ENCODE peak calls at places on chromosome 1, in four cellular contexts. G is sigmoid colon, N is SK-N-SH, B is HepG2. O is an unnamed sample. For H3K4me1, the result is how much of the 10 kb centered on the place peaks cover.

GRCh38 chr1:187038789-187039188 is 210.0 kb downstream of the PLA2G4A start:
- DNase-seq in G (no peak), N (no peak), B (no peak), O (no peak)

GRCh38 chr1:32186077-32186476 is 6.6 kb downstream of the TXLNA start:
- DNase-seq in G (no peak), N (no peak), B (no peak), O (no peak)

GRCh38 chr1:150420560-150421265 is 56.8 kb downstream of the RPRD2 start:
- DNase-seq in G (no peak), N (peak), B (no peak), O (no peak)

GRCh38 chr1:200415693-200416593 is 6.1 kb upstream of the ZNF281 start:
- DNase-seq in G (peak), N (no peak), B (peak), O (peak)

GRCh38 chr1:87336623-87337067 is 8.0 kb downstream of the LMO4 start:
- DNase-seq in G (no peak), N (no peak), B (no peak), O (no peak)

GRCh38 chr1:221166162-221166500 is 286.9 kb downstream of the HLX start:
- DNase-seq in G (no peak), N (peak), B (no peak), O (no peak)

GRCh38 chr1:170460379-170460778 is 71.6 kb upstream of the GORAB start:
- DNase-seq in G (no peak), N (no peak), B (no peak), O (no peak)

GRCh38 chr1:168291222-168291824 is 10.6 kb downstream of the TBX19 start:
- DNase-seq in G (no peak), N (no peak), B (no peak), O (no peak)

GRCh38 chr1:82000221-82000620 is 199.5 kb downstream of the ADGRL2 start:
- DNase-seq in G (no peak), N (no peak), B (no peak), O (no peak)

GRCh38 chr1:151773698-151774097 is 10.4 kb upstream of the MRPL9 start:
- DNase-seq in G (no peak), N (no peak), B (no peak), O (no peak)

GRCh38 chr1:229230893-229231753 is 39.8 kb upstream of the RAB4A start:
- DNase-seq in G (peak), N (no peak), B (no peak), O (no peak)

GRCh38 chr1:219227731-219228419 is 54.2 kb downstream of the LYPLAL1 start:
- DNase-seq in G (no peak), N (no peak), B (no peak), O (no peak)

GRCh38 chr1:111738436-111739221 is 566 bp downstream of the INKA2 start:
- DNase-seq in G (peak), N (peak), B (peak), O (peak)

GRCh38 chr1:43830802-43831201 is 102.8 kb upstream of the ARTN start:
- DNase-seq in G (no peak), N (no peak), B (no peak), O (no peak)

GRCh38 chr1:4172659-4173599 is 272.9 kb upstream of the C1orf174 start:
- DNase-seq in G (peak), N (peak), B (peak), O (no peak)

GRCh38 chr1:64223329-64224151 is 20.1 kb downstream of the UBE2U start:
- DNase-seq in G (no peak), N (no peak), B (no peak), O (no peak)

GRCh38 chr1:243335297-243335696 is 79.5 kb downstream of the SDCCAG8 start:
- DNase-seq in G (no peak), N (no peak), B (no peak), O (no peak)

GRCh38 chr1:2611034-2611501 is 21.7 kb downstream of the MMEL1 start:
- DNase-seq in G (peak), N (peak), B (no peak), O (peak)

GRCh38 chr1:71881611-71882010 is 400.7 kb downstream of the NEGR1 start:
- DNase-seq in G (no peak), N (no peak), B (no peak), O (no peak)

GRCh38 chr1:228408041-228408868 is 1.6 kb upstream of the TRIM11 start:
- DNase-seq in G (no peak), N (no peak), B (no peak), O (no peak)

GRCh38 chr1:233635765-233636502 is 22.0 kb downstream of the KCNK1 start:
- DNase-seq in G (no peak), N (no peak), B (no peak), O (no peak)

GRCh38 chr1:89005286-89006151 is 13.1 kb upstream of the KYAT3 start:
- DNase-seq in G (no peak), N (no peak), B (no peak), O (peak)

GRCh38 chr1:96309783-96310182 is 411.8 kb upstream of the PTBP2 start:
- DNase-seq in G (no peak), N (no peak), B (no peak), O (no peak)

GRCh38 chr1:226690460-226690982 is 48.6 kb downstream of the ITPKB start:
- DNase-seq in G (peak), N (peak), B (no peak), O (no peak)

GRCh38 chr1:176450526-176450925 is 12.4 kb upstream of the PAPPA2 start:
- DNase-seq in G (no peak), N (no peak), B (no peak), O (no peak)

GRCh38 chr1:116368241-116368640 is 4.8 kb upstream of the ATP1A1 start:
- DNase-seq in G (no peak), N (no peak), B (no peak), O (no peak)

GRCh38 chr1:231872461-231872910 is 245.9 kb downstream of the DISC1 start:
- DNase-seq in G (no peak), N (no peak), B (no peak), O (no peak)

GRCh38 chr1:94022471-94023189 is 98.3 kb downstream of the ABCA4 start:
- DNase-seq in G (no peak), N (no peak), B (peak), O (no peak)

GRCh38 chr1:94024109-94024792 is 96.7 kb downstream of the ABCA4 start:
- DNase-seq in G (no peak), N (no peak), B (no peak), O (no peak)

GRCh38 chr1:94017155-94017829 is 103.7 kb downstream of the ABCA4 start:
- DNase-seq in G (no peak), N (no peak), B (no peak), O (no peak)

GRCh38 chr1:94019327-94019726 is 101.6 kb downstream of the ABCA4 start:
- DNase-seq in G (no peak), N (no peak), B (no peak), O (no peak)

GRCh38 chr1:94020764-94021579 is 100.0 kb downstream of the ABCA4 start:
- DNase-seq in G (no peak), N (no peak), B (no peak), O (no peak)
- TF ChIP-seq POLR2AphosphoS5 in G (no peak), N (no peak), B (no peak), O (no peak)

DNA sequence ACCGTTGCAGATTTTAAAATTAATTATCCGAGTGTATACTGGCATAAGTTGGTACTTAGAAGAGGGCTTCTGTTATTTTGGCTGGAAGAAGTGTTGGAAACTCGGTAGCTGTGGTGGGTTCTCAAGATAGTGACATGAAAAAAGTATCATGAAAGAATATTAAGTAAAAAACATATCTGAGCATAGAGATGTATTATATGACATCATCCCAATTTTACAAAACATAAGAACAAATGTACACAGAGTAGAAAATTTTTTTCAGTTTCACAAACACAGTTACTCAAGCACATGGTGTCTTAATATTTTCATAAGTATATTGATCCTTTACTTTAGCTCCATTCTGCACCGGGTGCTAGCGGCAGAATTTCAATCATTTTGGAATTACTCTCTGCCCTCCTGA is 691 bp downstream of the IFI16 start:
- DNase-seq in G (no peak), N (no peak), B (no peak), O (no peak)
- H3K4me1 ChIP-seq in G (under half), N (under half), B (under half), O (under half)

DNA sequence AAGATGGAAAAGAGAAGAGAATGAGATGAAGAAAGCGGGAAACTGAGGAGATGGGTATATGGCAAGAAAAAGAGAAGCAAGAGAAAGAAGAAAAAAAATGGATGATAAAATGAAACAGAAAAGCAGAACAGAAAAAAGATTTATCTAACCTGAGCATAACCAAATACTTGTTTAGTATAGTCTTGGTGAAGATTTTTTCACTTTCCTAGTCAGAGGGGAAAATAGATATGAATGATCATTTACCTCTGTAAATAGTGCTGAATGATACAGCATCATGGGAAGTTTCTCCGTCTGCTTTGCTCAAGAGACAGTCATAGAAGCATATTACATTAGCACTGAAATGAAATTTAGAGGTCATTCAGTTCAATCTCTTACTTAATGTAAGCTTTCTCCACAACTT is 36.1 kb upstream of the PLPPR4 start:
- DNase-seq in G (no peak), N (no peak), B (no peak), O (no peak)
- H3K4me3 ChIP-seq in G (no peak), N (no peak), B (no peak), O (no peak)

DNA sequence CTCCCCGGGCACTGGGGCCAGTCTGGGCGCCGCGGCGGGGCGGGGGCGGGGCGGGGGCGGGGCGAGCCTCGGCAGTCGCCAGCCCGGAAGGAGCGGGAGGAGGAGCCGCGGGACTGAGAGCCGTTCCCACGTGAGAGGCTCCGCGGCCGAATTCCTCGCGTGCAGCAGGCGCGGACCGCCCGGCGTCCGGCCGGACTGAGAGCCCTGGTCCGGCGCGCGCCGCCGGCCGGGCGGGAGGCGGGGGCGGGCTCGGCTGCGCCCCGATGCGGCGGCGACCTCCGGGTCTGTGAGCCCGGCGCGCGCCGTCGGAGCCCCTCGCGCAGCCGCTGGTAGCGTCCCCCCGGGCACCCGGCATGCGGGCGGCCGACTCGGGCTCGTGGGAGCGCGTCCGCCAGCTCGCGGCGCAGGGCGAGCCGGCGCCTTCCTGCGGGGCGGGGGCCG is 229.5 kb upstream of the TMEM51 start:
- DNase-seq in G (peak), N (peak), B (no peak), O (peak)
- TF ChIP-seq POLR2AphosphoS5 in G (peak), N (no peak), B (peak), O (peak)

GRCh38 chr1:12457771-12458170 is 160.2 kb downstream of the DHRS3 start:
- DNase-seq in G (peak), N (no peak), B (no peak), O (no peak)
- H3K4me1 ChIP-seq in G (half or more), N (under half), B (under half), O (under half)

GRCh38 chr1:92831762-92832536 is at the start of gene RPL5:
- DNase-seq in G (peak), N (peak), B (peak), O (peak)

GRCh38 chr1:92837062-92837461 is 5.2 kb downstream of the RPL5 start:
- DNase-seq in G (no peak), N (no peak), B (no peak), O (no peak)

GRCh38 chr1:92833840-92834239 is 2.0 kb downstream of the RPL5 start:
- DNase-seq in G (no peak), N (no peak), B (no peak), O (no peak)

GRCh38 chr1:92832537-92833160 is 809 bp downstream of the RPL5 start:
- DNase-seq in G (no peak), N (no peak), B (no peak), O (no peak)

DNA sequence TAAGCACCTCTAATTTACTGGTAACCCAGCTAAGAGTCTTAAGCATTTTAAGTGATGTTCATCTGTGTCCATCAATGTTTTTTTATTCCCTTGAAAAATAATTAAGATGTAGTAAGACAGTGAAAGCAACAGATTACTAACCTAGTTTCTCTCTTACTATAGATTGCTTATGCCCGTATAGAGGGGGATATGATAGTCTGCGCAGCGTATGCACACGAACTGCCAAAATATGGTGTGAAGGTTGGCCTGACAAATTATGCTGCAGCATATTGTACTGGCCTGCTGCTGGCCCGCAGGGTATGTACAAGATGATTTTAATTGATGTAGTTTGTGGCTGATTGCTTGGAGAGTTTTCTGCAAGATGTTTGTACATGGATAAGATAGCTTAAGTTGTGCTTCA is 2.8 kb downstream of the RPL5 start:
- DNase-seq in G (no peak), N (no peak), B (no peak), O (no peak)
- H3K4me3 ChIP-seq in G (no peak), N (peak), B (peak), O (no peak)

GRCh38 chr1:185046639-185047038 is 1.3 kb downstream of the RNF2 start:
- DNase-seq in G (no peak), N (no peak), B (no peak), O (no peak)

GRCh38 chr1:185045793-185046441 is 559 bp downstream of the RNF2 start:
- DNase-seq in G (peak), N (peak), B (no peak), O (peak)

GRCh38 chr1:185041742-185042141 is 3.6 kb upstream of the RNF2 start:
- DNase-seq in G (no peak), N (no peak), B (no peak), O (no peak)

GRCh38 chr1:185044387-185044786 is 971 bp upstream of the RNF2 start:
- DNase-seq in G (no peak), N (no peak), B (no peak), O (no peak)

GRCh38 chr1:185044981-185045792 is at the start of gene RNF2:
- DNase-seq in G (peak), N (peak), B (peak), O (peak)
- TF ChIP-seq POLR2AphosphoS5 in G (peak), N (peak), B (peak), O (no peak)

GRCh38 chr1:207869859-207870258 is 41.1 kb downstream of the CD34 start:
- DNase-seq in G (no peak), N (no peak), B (no peak), O (peak)

GRCh38 chr1:207866471-207867135 is 44.3 kb downstream of the CD34 start:
- DNase-seq in G (peak), N (peak), B (no peak), O (peak)

GRCh38 chr1:207868769-207869721 is 41.9 kb downstream of the CD34 start:
- DNase-seq in G (peak), N (peak), B (peak), O (peak)

GRCh38 chr1:207867136-207868081 is 43.5 kb downstream of the CD34 start:
- DNase-seq in G (peak), N (peak), B (no peak), O (peak)

GRCh38 chr1:207868252-207868768 is 42.6 kb downstream of the CD34 start:
- DNase-seq in G (peak), N (peak), B (no peak), O (peak)
- H3K4me1 ChIP-seq in G (half or more), N (under half), B (under half), O (under half)

DNA sequence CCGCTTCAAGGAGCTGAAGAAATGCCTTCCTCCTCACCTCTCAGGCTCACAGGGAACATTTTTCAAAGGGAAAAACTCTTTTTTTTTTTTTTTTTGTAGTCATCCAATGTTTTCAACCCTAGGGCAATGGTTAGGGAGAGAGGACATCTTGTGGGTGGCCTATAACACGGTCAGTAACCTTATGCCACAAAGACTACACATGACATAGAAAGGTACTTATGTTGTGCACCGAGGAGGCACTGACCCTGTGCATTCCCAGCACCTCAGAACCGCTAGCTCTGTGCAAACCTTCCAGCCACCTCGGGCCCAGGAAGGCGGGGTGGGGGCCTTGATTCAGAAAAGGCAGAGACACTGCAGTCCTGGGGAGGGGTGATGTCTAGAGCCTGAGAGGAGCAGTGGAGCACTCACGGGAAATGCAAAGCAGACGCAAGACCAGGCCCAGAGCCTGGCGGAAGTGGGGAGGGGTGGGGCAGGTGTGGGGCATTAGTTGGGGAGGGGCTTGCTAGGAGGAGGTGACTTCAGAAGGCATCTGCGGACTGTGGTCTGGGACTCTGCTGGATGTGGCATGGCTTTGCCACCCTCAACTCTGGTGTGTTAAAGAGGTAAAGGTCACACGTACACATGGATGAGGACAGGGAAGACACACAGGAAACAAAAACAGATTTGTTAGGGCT is 68.6 kb downstream of the MDM4 start:
- DNase-seq in G (peak), N (peak), B (no peak), O (peak)
- H3K4me3 ChIP-seq in G (no peak), N (no peak), B (no peak), O (no peak)

DNA sequence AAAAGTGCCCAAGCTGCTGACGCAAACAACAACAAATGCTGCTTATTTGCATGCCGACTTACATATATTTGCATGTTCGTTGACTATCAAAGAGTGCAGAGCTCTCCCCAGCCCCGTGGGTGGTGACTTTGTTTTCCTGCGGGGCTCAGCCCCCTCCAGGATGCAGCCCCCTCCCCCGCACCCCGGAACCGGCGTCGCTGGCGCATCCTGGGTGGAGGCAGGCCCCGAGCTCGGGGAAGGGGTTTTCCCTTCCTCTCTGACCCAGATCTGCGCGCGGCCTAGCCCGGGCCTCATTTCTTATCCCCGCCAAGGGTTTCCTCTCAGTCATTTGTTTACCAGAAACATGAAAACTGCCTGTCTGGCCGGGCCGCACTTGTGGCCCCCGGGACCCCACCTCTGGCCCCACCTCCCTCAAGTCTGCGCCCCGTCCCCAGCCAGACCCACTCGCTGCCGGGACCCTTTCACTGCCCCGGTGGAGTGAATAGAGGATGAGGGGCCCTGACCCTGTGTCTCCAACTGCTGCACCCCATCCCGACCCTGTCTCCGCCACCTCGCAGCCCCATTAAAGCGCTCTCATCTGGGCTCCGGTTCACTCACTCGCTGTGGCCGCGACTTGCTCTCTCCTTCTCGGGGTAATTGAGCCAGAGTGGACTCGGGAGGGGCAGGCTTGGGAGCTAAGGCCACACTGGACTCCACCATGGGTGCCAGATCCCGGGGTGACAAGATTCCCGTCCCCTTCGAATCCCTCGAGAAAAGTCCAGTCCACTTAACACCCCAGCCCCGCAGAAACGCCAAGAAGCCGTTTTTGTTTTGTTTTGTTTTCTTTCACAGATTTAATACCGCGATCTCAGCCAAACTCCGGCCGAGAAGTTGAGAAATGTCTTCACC is 5.4 kb downstream of the TNFRSF25 start:
- DNase-seq in G (no peak), N (no peak), B (no peak), O (no peak)
- TF ChIP-seq POLR2AphosphoS5 in G (no peak), N (no peak), B (peak), O (no peak)